ENCODE peak calls at places on chromosome 1, in five cellular contexts. One of them, this sample, is unnamed. For H3K36me3 and H3K4me1, the result is how much of the 10 kb centered on the place peaks cover.

GRCh38 chr1:234887026-234887910 is 241.4 kb downstream of the TOMM20 start:
- DNase-seq in endothelial cell of umbilical vein: no peak
- DNase-seq in thoracic aorta: no peak
- DNase-seq in upper lobe of left lung: no peak
- DNase-seq in mammary epithelial cell: no peak
- DNase-seq in this sample: no peak

GRCh38 chr1:39128959-39129358 is 75.5 kb upstream of the MACF1 start:
- DNase-seq in endothelial cell of umbilical vein: no peak
- DNase-seq in thoracic aorta: no peak
- DNase-seq in upper lobe of left lung: no peak
- DNase-seq in mammary epithelial cell: peak
- DNase-seq in this sample: peak

GRCh38 chr1:220283616-220284015 is 11.4 kb upstream of the RAB3GAP2 start:
- DNase-seq in endothelial cell of umbilical vein: no peak
- DNase-seq in thoracic aorta: no peak
- DNase-seq in upper lobe of left lung: no peak
- DNase-seq in mammary epithelial cell: no peak
- DNase-seq in this sample: no peak

GRCh38 chr1:212610575-212610967 is 2.0 kb downstream of the ATF3 start:
- DNase-seq in endothelial cell of umbilical vein: no peak
- DNase-seq in thoracic aorta: no peak
- DNase-seq in upper lobe of left lung: no peak
- DNase-seq in mammary epithelial cell: no peak
- DNase-seq in this sample: no peak

GRCh38 chr1:203152158-203153034 is 23.2 kb downstream of the MYBPH start:
- DNase-seq in endothelial cell of umbilical vein: peak
- DNase-seq in thoracic aorta: no peak
- DNase-seq in upper lobe of left lung: no peak
- DNase-seq in mammary epithelial cell: peak
- DNase-seq in this sample: no peak

GRCh38 chr1:235297579-235297978 is 30.4 kb downstream of the ARID4B start:
- DNase-seq in endothelial cell of umbilical vein: no peak
- DNase-seq in thoracic aorta: no peak
- DNase-seq in upper lobe of left lung: no peak
- DNase-seq in mammary epithelial cell: peak
- DNase-seq in this sample: no peak

GRCh38 chr1:112509005-112509659 is 367 bp downstream of the WNT2B start:
- DNase-seq in endothelial cell of umbilical vein: peak
- DNase-seq in thoracic aorta: no peak
- DNase-seq in upper lobe of left lung: peak
- DNase-seq in mammary epithelial cell: no peak
- DNase-seq in this sample: peak

GRCh38 chr1:228308628-228309547 is 97.7 kb downstream of the TRIM11 start:
- DNase-seq in endothelial cell of umbilical vein: no peak
- DNase-seq in thoracic aorta: no peak
- DNase-seq in upper lobe of left lung: peak
- DNase-seq in mammary epithelial cell: no peak
- DNase-seq in this sample: no peak

GRCh38 chr1:247268390-247269045 is 12.6 kb downstream of the VN1R5 start:
- DNase-seq in endothelial cell of umbilical vein: no peak
- DNase-seq in thoracic aorta: no peak
- DNase-seq in upper lobe of left lung: no peak
- DNase-seq in mammary epithelial cell: no peak
- DNase-seq in this sample: no peak

GRCh38 chr1:170073893-170074249 is 624 bp downstream of the KIFAP3 start:
- DNase-seq in endothelial cell of umbilical vein: no peak
- DNase-seq in thoracic aorta: no peak
- DNase-seq in upper lobe of left lung: no peak
- DNase-seq in mammary epithelial cell: no peak
- DNase-seq in this sample: no peak

GRCh38 chr1:244074559-244075171 is 23.6 kb downstream of the ZBTB18 start:
- DNase-seq in endothelial cell of umbilical vein: no peak
- DNase-seq in thoracic aorta: no peak
- DNase-seq in upper lobe of left lung: no peak
- DNase-seq in mammary epithelial cell: no peak
- DNase-seq in this sample: no peak

GRCh38 chr1:27876341-27877114 is 4.2 kb downstream of the THEMIS2 start:
- DNase-seq in endothelial cell of umbilical vein: no peak
- DNase-seq in thoracic aorta: no peak
- DNase-seq in upper lobe of left lung: peak
- DNase-seq in mammary epithelial cell: no peak
- DNase-seq in this sample: no peak

GRCh38 chr1:71170925-71171324 is 90.1 kb upstream of the ZRANB2 start:
- DNase-seq in endothelial cell of umbilical vein: no peak
- DNase-seq in thoracic aorta: no peak
- DNase-seq in upper lobe of left lung: no peak
- DNase-seq in mammary epithelial cell: no peak
- DNase-seq in this sample: no peak

GRCh38 chr1:228048659-228049333 is 33.7 kb upstream of the ARF1 start:
- DNase-seq in endothelial cell of umbilical vein: no peak
- DNase-seq in thoracic aorta: no peak
- DNase-seq in upper lobe of left lung: no peak
- DNase-seq in mammary epithelial cell: no peak
- DNase-seq in this sample: no peak

GRCh38 chr1:84698718-84699117 is 8.5 kb upstream of the SSX2IP start:
- DNase-seq in endothelial cell of umbilical vein: peak
- DNase-seq in thoracic aorta: no peak
- DNase-seq in upper lobe of left lung: no peak
- DNase-seq in mammary epithelial cell: peak
- DNase-seq in this sample: no peak

GRCh38 chr1:214429951-214430742 is 121.3 kb downstream of the PTPN14 start:
- DNase-seq in endothelial cell of umbilical vein: no peak
- DNase-seq in thoracic aorta: no peak
- DNase-seq in upper lobe of left lung: no peak
- DNase-seq in mammary epithelial cell: no peak
- DNase-seq in this sample: no peak

DNA sequence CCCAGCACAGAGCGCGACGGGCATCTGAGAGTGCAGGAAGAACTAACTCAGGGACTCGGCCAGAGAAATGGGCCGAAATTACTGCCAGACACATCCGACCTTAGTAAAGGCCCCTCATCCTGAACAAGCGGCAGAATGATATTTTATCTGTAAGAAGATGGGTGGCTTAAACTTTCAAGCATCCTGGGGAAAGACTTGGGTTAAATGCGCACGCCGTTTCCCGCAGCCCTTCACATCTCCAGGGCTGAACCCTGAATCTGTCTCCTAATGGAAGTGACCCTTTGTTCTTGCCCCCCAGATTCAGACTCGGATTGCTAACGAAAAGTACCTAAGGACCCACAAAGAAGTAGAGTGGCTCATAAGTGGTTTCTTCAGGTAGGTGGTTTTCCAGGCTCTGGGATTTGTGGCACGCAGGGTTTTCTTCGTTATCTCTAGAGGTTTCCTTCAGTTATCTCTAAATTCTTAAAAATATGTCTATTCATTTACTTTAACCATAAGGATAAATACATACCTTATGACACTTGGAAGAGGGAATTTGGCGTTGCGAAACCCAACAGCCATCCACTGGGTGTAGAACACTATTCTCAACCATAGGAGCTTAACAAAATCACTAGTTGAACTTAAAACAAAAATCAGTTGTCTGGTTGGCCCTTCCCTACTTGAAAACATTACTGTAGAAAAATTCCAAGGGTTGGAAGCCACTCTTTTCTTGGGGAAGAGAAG is 627 bp downstream of the RIIAD1 start:
- DNase-seq in endothelial cell of umbilical vein: no peak
- DNase-seq in thoracic aorta: no peak
- DNase-seq in upper lobe of left lung: no peak
- DNase-seq in mammary epithelial cell: no peak
- DNase-seq in this sample: no peak
- TF ChIP-seq CTCF in endothelial cell of umbilical vein: no peak
- TF ChIP-seq CTCF in thoracic aorta: no peak
- TF ChIP-seq CTCF in upper lobe of left lung: no peak
- TF ChIP-seq CTCF in mammary epithelial cell: no peak
- TF ChIP-seq CTCF in this sample: no peak

GRCh38 chr1:222096883-222097282 is 355.0 kb upstream of the DUSP10 start:
- DNase-seq in endothelial cell of umbilical vein: no peak
- DNase-seq in thoracic aorta: no peak
- DNase-seq in upper lobe of left lung: no peak
- DNase-seq in mammary epithelial cell: peak
- DNase-seq in this sample: no peak

GRCh38 chr1:222093518-222093917 is 351.6 kb upstream of the DUSP10 start:
- DNase-seq in endothelial cell of umbilical vein: no peak
- DNase-seq in thoracic aorta: no peak
- DNase-seq in upper lobe of left lung: no peak
- DNase-seq in mammary epithelial cell: no peak
- DNase-seq in this sample: no peak

GRCh38 chr1:222096476-222096772 is 354.5 kb upstream of the DUSP10 start:
- DNase-seq in endothelial cell of umbilical vein: no peak
- DNase-seq in thoracic aorta: no peak
- DNase-seq in upper lobe of left lung: no peak
- DNase-seq in mammary epithelial cell: no peak
- DNase-seq in this sample: no peak

GRCh38 chr1:222097646-222098045 is 355.8 kb upstream of the DUSP10 start:
- DNase-seq in endothelial cell of umbilical vein: no peak
- DNase-seq in thoracic aorta: no peak
- DNase-seq in upper lobe of left lung: no peak
- DNase-seq in mammary epithelial cell: peak
- DNase-seq in this sample: no peak

DNA sequence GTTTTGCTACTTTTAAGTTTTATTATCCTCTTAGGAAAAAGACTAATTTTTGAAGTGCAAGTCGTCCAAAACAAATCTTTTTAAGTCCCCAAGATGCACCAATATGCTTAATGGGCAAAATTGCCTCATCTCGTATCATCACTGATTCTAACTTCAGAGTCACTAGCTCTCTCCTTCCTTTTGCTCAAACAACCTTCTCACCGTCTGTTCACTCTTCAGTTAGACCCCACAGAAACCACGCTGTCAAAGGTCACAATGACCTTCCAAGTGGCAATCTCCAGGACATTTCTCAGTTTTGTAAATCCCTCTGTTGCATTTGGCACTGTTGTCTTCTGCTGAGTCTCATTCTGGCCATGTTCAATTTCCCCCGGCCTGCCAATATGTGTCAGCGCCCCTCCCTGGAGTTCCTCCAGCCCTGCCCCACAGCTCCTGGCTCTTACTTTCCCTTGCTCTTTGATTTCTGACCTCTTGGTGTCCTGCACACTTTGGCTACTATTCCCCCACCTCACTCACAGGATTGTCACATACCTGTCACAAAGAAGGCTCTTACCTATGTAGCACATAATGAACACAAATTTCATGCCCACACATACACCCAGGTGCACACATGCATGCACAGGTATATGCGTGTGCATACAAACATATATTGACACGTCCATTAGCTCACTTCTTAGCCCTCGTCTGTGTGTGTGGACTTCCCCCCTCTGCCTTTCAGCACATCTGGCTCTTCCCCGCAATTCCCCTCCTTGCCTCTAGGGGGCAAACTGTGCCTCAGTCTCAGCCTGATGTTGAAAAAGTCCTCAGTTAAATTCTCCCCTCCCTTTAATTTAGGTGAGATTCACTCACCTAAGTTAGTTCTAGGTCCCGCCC is 354.0 kb upstream of the DUSP10 start:
- DNase-seq in endothelial cell of umbilical vein: peak
- DNase-seq in thoracic aorta: no peak
- DNase-seq in upper lobe of left lung: no peak
- DNase-seq in mammary epithelial cell: no peak
- DNase-seq in this sample: no peak
- H3K36me3 ChIP-seq in endothelial cell of umbilical vein: under half
- H3K36me3 ChIP-seq in thoracic aorta: under half
- H3K36me3 ChIP-seq in upper lobe of left lung: under half
- H3K36me3 ChIP-seq in mammary epithelial cell: under half
- H3K36me3 ChIP-seq in this sample: under half

GRCh38 chr1:9233241-9233941 is 1.2 kb upstream of the H6PD start:
- DNase-seq in endothelial cell of umbilical vein: peak
- DNase-seq in thoracic aorta: peak
- DNase-seq in upper lobe of left lung: peak
- DNase-seq in mammary epithelial cell: no peak
- DNase-seq in this sample: peak

GRCh38 chr1:9235123-9235513 is 544 bp downstream of the H6PD start:
- DNase-seq in endothelial cell of umbilical vein: peak
- DNase-seq in thoracic aorta: no peak
- DNase-seq in upper lobe of left lung: no peak
- DNase-seq in mammary epithelial cell: peak
- DNase-seq in this sample: no peak

GRCh38 chr1:9234223-9235122 is at the start of gene H6PD:
- DNase-seq in endothelial cell of umbilical vein: peak
- DNase-seq in thoracic aorta: peak
- DNase-seq in upper lobe of left lung: peak
- DNase-seq in mammary epithelial cell: peak
- DNase-seq in this sample: peak

GRCh38 chr1:9235560-9235959 is 986 bp downstream of the H6PD start:
- DNase-seq in endothelial cell of umbilical vein: no peak
- DNase-seq in thoracic aorta: no peak
- DNase-seq in upper lobe of left lung: no peak
- DNase-seq in mammary epithelial cell: no peak
- DNase-seq in this sample: no peak

GRCh38 chr1:9233942-9234222 is 692 bp upstream of the H6PD start:
- DNase-seq in endothelial cell of umbilical vein: no peak
- DNase-seq in thoracic aorta: no peak
- DNase-seq in upper lobe of left lung: no peak
- DNase-seq in mammary epithelial cell: no peak
- DNase-seq in this sample: no peak
- H3K4me1 ChIP-seq in endothelial cell of umbilical vein: under half
- H3K4me1 ChIP-seq in thoracic aorta: half or more
- H3K4me1 ChIP-seq in upper lobe of left lung: half or more
- H3K4me1 ChIP-seq in mammary epithelial cell: under half
- H3K4me1 ChIP-seq in this sample: half or more

GRCh38 chr1:59967780-59968179 is 41.2 kb upstream of the CYP2J2 start:
- DNase-seq in endothelial cell of umbilical vein: no peak
- DNase-seq in thoracic aorta: no peak
- DNase-seq in upper lobe of left lung: no peak
- DNase-seq in mammary epithelial cell: no peak
- DNase-seq in this sample: no peak

GRCh38 chr1:59972216-59972924 is 45.8 kb upstream of the CYP2J2 start:
- DNase-seq in endothelial cell of umbilical vein: no peak
- DNase-seq in thoracic aorta: no peak
- DNase-seq in upper lobe of left lung: peak
- DNase-seq in mammary epithelial cell: no peak
- DNase-seq in this sample: no peak

GRCh38 chr1:59967141-59967697 is 40.6 kb upstream of the CYP2J2 start:
- DNase-seq in endothelial cell of umbilical vein: peak
- DNase-seq in thoracic aorta: no peak
- DNase-seq in upper lobe of left lung: no peak
- DNase-seq in mammary epithelial cell: no peak
- DNase-seq in this sample: no peak

GRCh38 chr1:59973719-59974118 is 47.1 kb upstream of the CYP2J2 start:
- DNase-seq in endothelial cell of umbilical vein: no peak
- DNase-seq in thoracic aorta: no peak
- DNase-seq in upper lobe of left lung: no peak
- DNase-seq in mammary epithelial cell: no peak
- DNase-seq in this sample: no peak

DNA sequence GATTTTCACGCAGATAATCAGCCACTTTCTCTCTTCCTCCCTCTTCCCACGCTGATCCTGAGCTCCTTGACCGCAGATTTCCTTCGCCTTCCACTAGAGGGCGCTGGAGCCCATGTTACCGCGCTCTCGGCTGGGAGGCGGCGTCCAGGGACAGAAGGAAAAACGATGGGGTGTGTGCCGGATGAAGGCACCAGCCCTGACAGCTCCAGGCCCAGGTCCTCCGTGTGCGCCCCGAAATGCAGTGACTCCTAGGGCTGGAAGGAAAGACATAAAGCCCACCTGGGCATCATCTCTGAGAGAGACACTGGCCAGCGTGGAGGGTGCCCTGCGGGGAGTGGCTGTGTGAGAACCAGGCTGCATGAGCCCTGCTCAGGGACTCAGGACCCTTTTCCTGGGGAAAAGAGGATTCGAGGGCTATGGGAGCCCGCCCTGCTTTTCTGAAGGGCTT is 44.9 kb upstream of the CYP2J2 start:
- DNase-seq in endothelial cell of umbilical vein: peak
- DNase-seq in thoracic aorta: peak
- DNase-seq in upper lobe of left lung: peak
- DNase-seq in mammary epithelial cell: peak
- DNase-seq in this sample: peak
- TF ChIP-seq CTCF in endothelial cell of umbilical vein: peak
- TF ChIP-seq CTCF in thoracic aorta: peak
- TF ChIP-seq CTCF in upper lobe of left lung: peak
- TF ChIP-seq CTCF in mammary epithelial cell: peak
- TF ChIP-seq CTCF in this sample: peak

This sample was measured in lower lobe of right lung.